ENCODE peak calls at places on chromosomes 6 and 20, in five cellular contexts. Y is mesothelial cell of epicardium; M is Calu3; J is HL-60; B is CD8-positive, alpha-beta T cell. K is an unnamed sample.

GRCh38 chr6:5665173-5665572 is 341.6 kb downstream of the NRN1 start:
- DNase-seq in B (no peak), Y (no peak), M (no peak), J (no peak), K (no peak)

GRCh38 chr6:16130932-16131387 is 2.1 kb downstream of the MYLIP start:
- DNase-seq in J (peak; percentile 81), M (peak; percentile 22), Y (no peak), B (no peak), K (peak; percentile 70)

GRCh38 chr6:168995526-168996100 is 258.0 kb downstream of the THBS2 start:
- DNase-seq in Y (no peak), J (no peak), B (no peak), M (no peak), K (no peak)

GRCh38 chr6:61200444-61200843 is 1085.6 kb downstream of the KHDRBS2 start:
- DNase-seq in Y (no peak), J (no peak), B (no peak), M (no peak), K (no peak)

GRCh38 chr6:21033575-21034026 is 499.3 kb downstream of the CDKAL1 start:
- DNase-seq in Y (no peak), B (no peak), M (no peak), J (no peak), K (peak; percentile 90)

GRCh38 chr6:44068607-44069296 is 58.5 kb downstream of the MRPL14 start:
- DNase-seq in Y (no peak), B (no peak), J (no peak), M (no peak), K (no peak)

GRCh38 chr6:123742626-123743025 is 61.0 kb upstream of the NKAIN2 start:
- DNase-seq in Y (no peak), B (no peak), J (no peak), M (no peak), K (no peak)

GRCh38 chr6:164825386-164825785 is 484.0 kb downstream of the C6orf118 start:
- DNase-seq in M (no peak), B (no peak), J (no peak), Y (no peak), K (peak; percentile 14)

GRCh38 chr20:37539956-37540455 is 12.3 kb upstream of the BLCAP start:
- DNase-seq in Y (no peak), B (no peak), J (no peak), M (no peak), K (no peak)

GRCh38 chr6:117309069-117309468 is 43.7 kb downstream of the VGLL2 start:
- DNase-seq in B (no peak), Y (no peak), M (no peak), J (no peak), K (no peak)

DNA sequence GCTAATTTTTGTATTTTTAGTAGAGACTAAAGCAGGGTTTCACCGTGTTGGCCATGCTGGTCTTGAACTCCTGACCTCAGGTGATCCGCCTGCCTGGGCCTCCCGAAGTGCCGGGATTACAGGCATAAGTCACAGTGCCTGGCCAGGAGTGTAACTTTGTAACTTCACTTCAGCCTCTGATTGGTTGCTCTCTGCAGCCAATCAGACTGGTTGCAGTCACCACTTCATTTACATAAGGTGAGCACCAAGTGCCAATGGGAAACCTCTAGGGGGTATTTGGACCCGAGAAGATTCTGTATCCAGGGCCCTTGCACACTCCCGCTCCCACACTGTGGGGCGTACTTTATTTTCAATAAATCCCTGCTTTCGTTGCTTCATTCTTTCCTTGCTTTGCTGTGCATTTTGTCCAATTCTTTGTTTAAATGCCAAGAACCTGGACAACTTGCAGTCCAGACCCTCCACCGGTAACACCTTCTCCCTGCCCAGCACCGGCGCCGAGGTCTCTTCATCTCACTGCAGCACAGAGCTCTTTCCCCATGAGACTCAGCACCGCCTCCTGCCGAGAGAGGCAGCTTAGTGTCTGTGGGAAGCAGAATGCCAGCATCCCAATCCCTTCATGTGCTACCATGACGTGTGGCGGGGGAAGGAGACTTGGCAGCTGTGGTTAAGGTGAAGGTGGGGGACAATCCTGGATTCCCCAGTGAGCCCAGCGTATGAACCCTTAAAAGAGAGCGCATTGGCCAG is 14.0 kb upstream of the MRGBP start:
- DNase-seq in M (no peak), B (no peak), Y (no peak), J (no peak), K (no peak)
- TF ChIP-seq CTCF in M (no peak), B (no peak), Y (no peak), J (no peak), K (no peak)

GRCh38 chr20:53381568-53382262 is 211.9 kb downstream of the ZNF217 start:
- DNase-seq in J (no peak), M (no peak), B (no peak), Y (no peak), K (no peak)
- TF ChIP-seq CTCF in J (no peak), M (no peak), B (no peak), Y (peak; percentile 51), K (peak; percentile 9)

GRCh38 chr6:3162565-3163247 is 5.4 kb upstream of the TUBB2A start:
- DNase-seq in M (peak; percentile 68), B (peak; percentile 12), J (peak; percentile 43), Y (peak; percentile 75), K (no peak)
- TF ChIP-seq CTCF in M (no peak), B (no peak), J (no peak), Y (no peak), K (no peak)

GRCh38 chr6:35428421-35429149 is 23.6 kb upstream of the FANCE start:
- DNase-seq in B (no peak), M (no peak), Y (no peak), J (no peak), K (no peak)
- TF ChIP-seq CTCF in B (no peak), M (no peak), Y (no peak), J (no peak), K (no peak)

GRCh38 chr20:41848180-41848579 is 230.0 kb upstream of the CHD6 start:
- DNase-seq in J (no peak), B (no peak), M (no peak), Y (no peak), K (no peak)
- TF ChIP-seq CTCF in J (no peak), B (no peak), M (no peak), Y (no peak), K (no peak)

DNA sequence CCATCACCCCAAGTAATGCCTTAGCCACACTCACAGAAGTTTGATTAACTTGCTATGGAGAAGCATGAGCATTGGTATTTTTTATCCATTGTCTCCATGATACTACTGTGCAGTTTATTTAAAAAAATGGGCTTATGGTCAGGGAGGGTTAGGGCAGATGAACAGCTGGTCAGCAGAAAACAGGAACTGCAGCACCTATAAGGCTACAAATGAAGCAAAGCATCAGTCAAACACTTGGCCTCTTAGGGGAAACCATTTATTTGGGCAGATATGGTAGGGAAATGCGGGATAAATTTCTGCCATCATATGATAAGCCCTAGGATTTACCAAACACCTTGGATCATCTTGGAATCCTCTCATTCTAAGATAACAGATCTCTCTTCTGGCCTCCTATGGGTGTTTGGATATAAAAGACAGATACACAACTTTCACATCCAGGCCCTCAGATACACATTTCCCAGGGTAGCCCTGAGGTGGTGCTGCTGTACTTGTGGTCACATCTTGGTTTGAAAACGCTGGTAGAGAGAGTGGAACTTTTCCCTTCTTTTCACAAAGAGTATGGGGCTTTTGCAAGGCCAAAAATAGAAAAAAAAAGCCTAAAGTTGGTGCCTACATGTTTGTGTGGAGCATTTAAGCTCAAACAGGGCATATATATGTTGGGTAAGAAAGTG is 42.8 kb upstream of the AHI1 start:
- DNase-seq in Y (no peak), B (no peak), M (peak; percentile 1), J (no peak), K (peak; percentile 29)
- TF ChIP-seq CTCF in Y (no peak), B (no peak), M (no peak), J (no peak), K (no peak)

DNA sequence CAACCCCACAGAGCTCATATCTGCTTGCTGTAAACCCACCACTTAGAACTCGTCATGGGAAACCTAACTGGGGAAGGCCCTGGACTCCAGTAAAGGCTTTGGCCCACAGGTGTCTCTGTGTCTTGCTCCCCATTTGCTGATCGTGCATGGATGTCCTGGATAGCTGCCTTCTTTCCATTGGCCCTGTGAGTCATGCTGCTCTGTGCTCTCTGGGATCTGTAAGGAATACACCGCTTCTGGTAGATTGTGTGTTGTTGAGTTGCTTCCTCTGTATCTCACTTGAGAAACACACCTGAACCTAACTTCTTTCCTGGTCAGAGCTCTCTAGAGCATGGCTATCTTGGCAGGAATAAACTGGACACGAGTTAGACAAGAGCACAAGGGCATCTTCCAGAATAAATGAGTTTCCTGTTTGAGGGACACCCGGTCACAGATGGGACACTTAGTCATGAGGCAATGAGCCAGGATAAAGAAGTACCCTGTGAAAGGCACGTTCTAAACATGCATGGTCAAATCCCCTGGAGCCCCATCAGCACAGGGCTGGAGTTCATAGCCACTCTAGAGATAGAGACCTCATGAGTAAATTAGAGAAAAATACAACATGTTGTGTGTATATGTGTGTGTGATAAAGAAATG is 99.6 kb upstream of the TMEM170B start:
- DNase-seq in Y (no peak), B (no peak), M (no peak), J (no peak), K (peak; percentile 34)
- TF ChIP-seq CTCF in Y (no peak), B (no peak), M (no peak), J (no peak), K (no peak)

DNA sequence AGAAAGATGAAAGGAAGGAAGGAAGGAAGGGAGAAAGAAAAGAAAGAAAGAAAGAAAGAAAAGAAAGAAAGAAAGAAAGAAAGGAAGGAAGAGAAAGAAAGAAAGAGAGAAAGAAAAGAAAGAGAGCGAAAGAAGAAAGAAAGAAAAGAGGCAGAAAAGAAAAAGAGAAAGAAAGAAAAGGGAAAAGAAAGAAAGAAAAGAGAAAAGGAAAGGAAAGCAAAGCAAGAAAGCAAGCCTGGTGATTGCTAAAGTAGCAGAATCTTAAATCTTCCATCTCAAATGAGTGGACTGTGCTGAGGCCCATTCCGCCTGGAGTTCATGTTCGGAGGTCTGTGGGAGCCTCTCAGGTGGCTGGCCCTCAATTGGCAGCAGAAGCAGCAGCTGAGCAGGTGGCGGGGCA is 148.4 kb downstream of the TFAP2A start:
- DNase-seq in J (no peak), M (no peak), B (no peak), Y (no peak), K (no peak)
- TF ChIP-seq CTCF in J (no peak), M (no peak), B (no peak), Y (no peak), K (no peak)